ENCODE peak calls at places on chromosomes 13 and 19, in eight cellular contexts. One of them, this sample, is unnamed.

GRCh38 chr13:27533155-27533643 is 82.8 kb upstream of the MTIF3 start:
- DNase-seq in MCF 10A: peak
- DNase-seq in stimulated activated CD8-positive, alpha-beta memory T cell treated with anti-CD3 and anti-CD28 coated beads, Interleukin-7, amount 100 ng/mL, for 48 hours: no peak
- DNase-seq in kidney tubule cell: peak
- DNase-seq in BJ: no peak
- DNase-seq in T-helper 1 cell: no peak
- DNase-seq in GM12878: no peak
- DNase-seq in neural progenitor cell: peak
- DNase-seq in this sample: no peak

GRCh38 chr13:108961542-108962125 is 332.2 kb downstream of the MYO16 start:
- DNase-seq in BJ: no peak
- DNase-seq in T-helper 1 cell: no peak
- DNase-seq in GM12878: peak
- DNase-seq in kidney tubule cell: peak
- DNase-seq in stimulated activated CD8-positive, alpha-beta memory T cell treated with anti-CD3 and anti-CD28 coated beads, Interleukin-7, amount 100 ng/mL, for 48 hours: no peak
- DNase-seq in MCF 10A: peak
- DNase-seq in neural progenitor cell: peak
- DNase-seq in this sample: no peak

GRCh38 chr13:51477149-51477548 is 24.3 kb upstream of the INTS6 start:
- DNase-seq in T-helper 1 cell: no peak
- DNase-seq in neural progenitor cell: no peak
- DNase-seq in MCF 10A: no peak
- DNase-seq in GM12878: no peak
- DNase-seq in kidney tubule cell: no peak
- DNase-seq in BJ: no peak
- DNase-seq in stimulated activated CD8-positive, alpha-beta memory T cell treated with anti-CD3 and anti-CD28 coated beads, Interleukin-7, amount 100 ng/mL, for 48 hours: no peak
- DNase-seq in this sample: no peak

GRCh38 chr19:17245535-17245984 is at the start of gene NR2F6:
- DNase-seq in stimulated activated CD8-positive, alpha-beta memory T cell treated with anti-CD3 and anti-CD28 coated beads, Interleukin-7, amount 100 ng/mL, for 48 hours: no peak
- DNase-seq in GM12878: no peak
- DNase-seq in T-helper 1 cell: no peak
- DNase-seq in MCF 10A: no peak
- DNase-seq in BJ: no peak
- DNase-seq in neural progenitor cell: no peak
- DNase-seq in kidney tubule cell: peak
- DNase-seq in this sample: no peak

GRCh38 chr13:40483601-40484000 is 182.8 kb downstream of the FOXO1 start:
- DNase-seq in stimulated activated CD8-positive, alpha-beta memory T cell treated with anti-CD3 and anti-CD28 coated beads, Interleukin-7, amount 100 ng/mL, for 48 hours: no peak
- DNase-seq in GM12878: no peak
- DNase-seq in neural progenitor cell: no peak
- DNase-seq in BJ: no peak
- DNase-seq in kidney tubule cell: peak
- DNase-seq in MCF 10A: no peak
- DNase-seq in T-helper 1 cell: no peak
- DNase-seq in this sample: no peak

GRCh38 chr19:28495046-28495445 is 717.9 kb downstream of the UQCRFS1 start:
- DNase-seq in neural progenitor cell: no peak
- DNase-seq in GM12878: no peak
- DNase-seq in BJ: no peak
- DNase-seq in stimulated activated CD8-positive, alpha-beta memory T cell treated with anti-CD3 and anti-CD28 coated beads, Interleukin-7, amount 100 ng/mL, for 48 hours: no peak
- DNase-seq in T-helper 1 cell: no peak
- DNase-seq in kidney tubule cell: no peak
- DNase-seq in MCF 10A: no peak
- DNase-seq in this sample: no peak

GRCh38 chr19:38148337-38148736 is 75.7 kb downstream of the DPF1 start:
- DNase-seq in GM12878: no peak
- DNase-seq in MCF 10A: no peak
- DNase-seq in T-helper 1 cell: no peak
- DNase-seq in BJ: no peak
- DNase-seq in neural progenitor cell: no peak
- DNase-seq in kidney tubule cell: no peak
- DNase-seq in stimulated activated CD8-positive, alpha-beta memory T cell treated with anti-CD3 and anti-CD28 coated beads, Interleukin-7, amount 100 ng/mL, for 48 hours: no peak
- DNase-seq in this sample: no peak

GRCh38 chr19:11377756-11378155 is 3.3 kb downstream of the SWSAP1 start:
- DNase-seq in BJ: no peak
- DNase-seq in GM12878: no peak
- DNase-seq in T-helper 1 cell: no peak
- DNase-seq in stimulated activated CD8-positive, alpha-beta memory T cell treated with anti-CD3 and anti-CD28 coated beads, Interleukin-7, amount 100 ng/mL, for 48 hours: no peak
- DNase-seq in kidney tubule cell: peak
- DNase-seq in neural progenitor cell: no peak
- DNase-seq in MCF 10A: peak
- DNase-seq in this sample: no peak

GRCh38 chr19:3068071-3068470 is 5.8 kb upstream of the TLE5 start:
- DNase-seq in BJ: no peak
- DNase-seq in T-helper 1 cell: no peak
- DNase-seq in MCF 10A: no peak
- DNase-seq in kidney tubule cell: no peak
- DNase-seq in neural progenitor cell: no peak
- DNase-seq in GM12878: no peak
- DNase-seq in stimulated activated CD8-positive, alpha-beta memory T cell treated with anti-CD3 and anti-CD28 coated beads, Interleukin-7, amount 100 ng/mL, for 48 hours: no peak
- DNase-seq in this sample: no peak

GRCh38 chr19:11016591-11016990 is 55.8 kb downstream of the SMARCA4 start:
- DNase-seq in T-helper 1 cell: no peak
- DNase-seq in kidney tubule cell: no peak
- DNase-seq in stimulated activated CD8-positive, alpha-beta memory T cell treated with anti-CD3 and anti-CD28 coated beads, Interleukin-7, amount 100 ng/mL, for 48 hours: no peak
- DNase-seq in BJ: no peak
- DNase-seq in GM12878: no peak
- DNase-seq in MCF 10A: no peak
- DNase-seq in neural progenitor cell: no peak
- DNase-seq in this sample: no peak

GRCh38 chr19:55931936-55932386 is at the start of gene NLRP13:
- DNase-seq in T-helper 1 cell: no peak
- DNase-seq in GM12878: no peak
- DNase-seq in MCF 10A: no peak
- DNase-seq in BJ: no peak
- DNase-seq in kidney tubule cell: no peak
- DNase-seq in neural progenitor cell: no peak
- DNase-seq in stimulated activated CD8-positive, alpha-beta memory T cell treated with anti-CD3 and anti-CD28 coated beads, Interleukin-7, amount 100 ng/mL, for 48 hours: no peak
- DNase-seq in this sample: no peak

GRCh38 chr13:99178636-99179035 is 22.0 kb upstream of the UBAC2 start:
- DNase-seq in kidney tubule cell: no peak
- DNase-seq in stimulated activated CD8-positive, alpha-beta memory T cell treated with anti-CD3 and anti-CD28 coated beads, Interleukin-7, amount 100 ng/mL, for 48 hours: no peak
- DNase-seq in MCF 10A: no peak
- DNase-seq in BJ: no peak
- DNase-seq in T-helper 1 cell: no peak
- DNase-seq in GM12878: no peak
- DNase-seq in neural progenitor cell: no peak
- DNase-seq in this sample: no peak

GRCh38 chr13:107883561-107884175 is 331.7 kb downstream of the LIG4 start:
- DNase-seq in kidney tubule cell: peak
- DNase-seq in GM12878: no peak
- DNase-seq in MCF 10A: peak
- DNase-seq in BJ: no peak
- DNase-seq in neural progenitor cell: no peak
- DNase-seq in stimulated activated CD8-positive, alpha-beta memory T cell treated with anti-CD3 and anti-CD28 coated beads, Interleukin-7, amount 100 ng/mL, for 48 hours: no peak
- DNase-seq in T-helper 1 cell: no peak
- DNase-seq in this sample: peak

GRCh38 chr13:90623318-90624011 is 724.0 kb upstream of the MIR17HG start:
- DNase-seq in stimulated activated CD8-positive, alpha-beta memory T cell treated with anti-CD3 and anti-CD28 coated beads, Interleukin-7, amount 100 ng/mL, for 48 hours: no peak
- DNase-seq in BJ: no peak
- DNase-seq in T-helper 1 cell: no peak
- DNase-seq in neural progenitor cell: no peak
- DNase-seq in kidney tubule cell: no peak
- DNase-seq in GM12878: no peak
- DNase-seq in MCF 10A: no peak
- DNase-seq in this sample: no peak

GRCh38 chr13:113742000-113742441 is 17.0 kb upstream of the TMEM255B start:
- DNase-seq in neural progenitor cell: peak
- DNase-seq in kidney tubule cell: peak
- DNase-seq in stimulated activated CD8-positive, alpha-beta memory T cell treated with anti-CD3 and anti-CD28 coated beads, Interleukin-7, amount 100 ng/mL, for 48 hours: peak
- DNase-seq in BJ: no peak
- DNase-seq in T-helper 1 cell: no peak
- DNase-seq in MCF 10A: peak
- DNase-seq in GM12878: no peak
- DNase-seq in this sample: no peak

GRCh38 chr13:96391606-96392005 is 301.7 kb downstream of the HS6ST3 start:
- DNase-seq in GM12878: no peak
- DNase-seq in T-helper 1 cell: no peak
- DNase-seq in neural progenitor cell: no peak
- DNase-seq in BJ: no peak
- DNase-seq in kidney tubule cell: no peak
- DNase-seq in stimulated activated CD8-positive, alpha-beta memory T cell treated with anti-CD3 and anti-CD28 coated beads, Interleukin-7, amount 100 ng/mL, for 48 hours: no peak
- DNase-seq in MCF 10A: no peak
- DNase-seq in this sample: no peak

GRCh38 chr19:34253711-34254551 is 423 bp upstream of the GARRE1 start:
- DNase-seq in kidney tubule cell: peak
- DNase-seq in GM12878: no peak
- DNase-seq in stimulated activated CD8-positive, alpha-beta memory T cell treated with anti-CD3 and anti-CD28 coated beads, Interleukin-7, amount 100 ng/mL, for 48 hours: peak
- DNase-seq in MCF 10A: peak
- DNase-seq in BJ: no peak
- DNase-seq in T-helper 1 cell: peak
- DNase-seq in neural progenitor cell: peak
- DNase-seq in this sample: peak

GRCh38 chr19:38557205-38557799 is 60.5 kb downstream of the MAP4K1 start:
- DNase-seq in stimulated activated CD8-positive, alpha-beta memory T cell treated with anti-CD3 and anti-CD28 coated beads, Interleukin-7, amount 100 ng/mL, for 48 hours: no peak
- DNase-seq in T-helper 1 cell: no peak
- DNase-seq in BJ: no peak
- DNase-seq in neural progenitor cell: no peak
- DNase-seq in GM12878: peak
- DNase-seq in kidney tubule cell: no peak
- DNase-seq in MCF 10A: no peak
- DNase-seq in this sample: no peak

GRCh38 chr13:109646423-109646822 is 140.0 kb downstream of the IRS2 start:
- DNase-seq in T-helper 1 cell: no peak
- DNase-seq in stimulated activated CD8-positive, alpha-beta memory T cell treated with anti-CD3 and anti-CD28 coated beads, Interleukin-7, amount 100 ng/mL, for 48 hours: no peak
- DNase-seq in MCF 10A: no peak
- DNase-seq in GM12878: peak
- DNase-seq in BJ: no peak
- DNase-seq in neural progenitor cell: no peak
- DNase-seq in kidney tubule cell: no peak
- DNase-seq in this sample: no peak

GRCh38 chr13:79658333-79658975 is 177.5 kb downstream of the NDFIP2 start:
- DNase-seq in MCF 10A: no peak
- DNase-seq in stimulated activated CD8-positive, alpha-beta memory T cell treated with anti-CD3 and anti-CD28 coated beads, Interleukin-7, amount 100 ng/mL, for 48 hours: no peak
- DNase-seq in GM12878: no peak
- DNase-seq in T-helper 1 cell: no peak
- DNase-seq in BJ: no peak
- DNase-seq in neural progenitor cell: peak
- DNase-seq in kidney tubule cell: no peak
- DNase-seq in this sample: no peak

This sample was measured in T1000.